ENCODE peak calls at places on chromosome X, in four cellular contexts. T, O, N and R are unnamed samples.

GRCh38 chrX:132086717-132087116 is 41.1 kb downstream of the FRMD7 start:
- DNase-seq in T (no peak), O (no peak), N (no peak), R (no peak)

GRCh38 chrX:104166735-104167436 is 633 bp downstream of the FAM199X start:
- DNase-seq in T (no peak), O (no peak), N (no peak), R (peak; percentile 9)

GRCh38 chrX:119759333-119759766 is 962 bp downstream of the SOWAHD start:
- DNase-seq in T (no peak), O (no peak), N (no peak), R (no peak)

GRCh38 chrX:154526901-154527675 is 11.1 kb upstream of the FAM3A start:
- DNase-seq in T (peak; percentile 60), O (no peak), N (peak; percentile 63), R (peak; percentile 55)

GRCh38 chrX:103329991-103330390 is at the start of gene TCEAL7:
- DNase-seq in T (no peak), O (no peak), N (no peak), R (no peak)

GRCh38 chrX:2584659-2585470 is 84.1 kb upstream of the DHRSX start:
- DNase-seq in T (no peak), O (no peak), N (no peak), R (no peak)

GRCh38 chrX:40008841-40009461 is 88.8 kb downstream of the BCOR start:
- DNase-seq in T (no peak), O (no peak), N (peak; percentile 44), R (no peak)

GRCh38 chrX:129618997-129619396 is 35.8 kb downstream of the APLN start:
- DNase-seq in T (no peak), O (no peak), N (no peak), R (no peak)

GRCh38 chrX:124335598-124335997 is 3.1 kb downstream of the TEX13D start:
- DNase-seq in T (no peak), O (no peak), N (no peak), R (no peak)

GRCh38 chrX:2703991-2704369 is 12.9 kb downstream of the CD99 start:
- DNase-seq in T (no peak), O (no peak), N (no peak), R (no peak)

GRCh38 chrX:21383546-21383945 is 9.3 kb downstream of the CNKSR2 start:
- DNase-seq in T (no peak), O (no peak), N (no peak), R (no peak)

GRCh38 chrX:9899640-9900075 is 67.5 kb upstream of the CLDN34 start:
- DNase-seq in T (peak; percentile 34), O (peak; percentile 1), N (no peak), R (no peak)

GRCh38 chrX:338281-338835 is 19.8 kb upstream of the GTPBP6 start:
- DNase-seq in T (no peak), O (no peak), N (no peak), R (no peak)

GRCh38 chrX:68112321-68112720 is 321.0 kb downstream of the OPHN1 start:
- DNase-seq in T (no peak), O (no peak), N (no peak), R (no peak)

GRCh38 chrX:39000802-39001201 is 199.5 kb downstream of the MID1IP1 start:
- DNase-seq in T (no peak), O (no peak), N (no peak), R (no peak)

GRCh38 chrX:153476628-153477027 is 6.3 kb upstream of the HAUS7 start:
- DNase-seq in T (no peak), O (no peak), N (no peak), R (no peak)

GRCh38 chrX:125289209-125289608 is 30.5 kb upstream of the TEX13C start:
- DNase-seq in T (no peak), O (no peak), N (no peak), R (no peak)

GRCh38 chrX:154017766-154018517 is 1.8 kb downstream of the IRAK1 start:
- DNase-seq in T (no peak), O (no peak), N (no peak), R (no peak)